ENCODE peak calls at places on chromosomes 5 and 9, in four cellular contexts. One of them, this sample, is unnamed.

GRCh38 chr9:93387791-93388190 is 63.7 kb upstream of the FAM120A start:
- DNase-seq in hepatocyte: no peak
- DNase-seq in neural progenitor cell: no peak
- DNase-seq in PC-9: no peak
- DNase-seq in this sample: no peak

GRCh38 chr9:108565651-108566378 is 290.0 kb downstream of the ACTL7B start:
- DNase-seq in hepatocyte: peak
- DNase-seq in neural progenitor cell: peak
- DNase-seq in PC-9: peak
- DNase-seq in this sample: peak

GRCh38 chr9:116647515-116647809 is 39.6 kb upstream of the TRIM32 start:
- DNase-seq in hepatocyte: no peak
- DNase-seq in neural progenitor cell: no peak
- DNase-seq in PC-9: no peak
- DNase-seq in this sample: no peak

GRCh38 chr9:128470560-128470959 is 14.8 kb downstream of the ODF2 start:
- DNase-seq in hepatocyte: no peak
- DNase-seq in neural progenitor cell: no peak
- DNase-seq in PC-9: no peak
- DNase-seq in this sample: no peak

GRCh38 chr9:93672622-93673270 is 96.4 kb downstream of the PHF2 start:
- DNase-seq in hepatocyte: no peak
- DNase-seq in neural progenitor cell: no peak
- DNase-seq in PC-9: no peak
- DNase-seq in this sample: no peak

GRCh38 chr5:56279979-56280378 is 46.8 kb upstream of the ANKRD55 start:
- DNase-seq in hepatocyte: no peak
- DNase-seq in neural progenitor cell: no peak
- DNase-seq in PC-9: peak
- DNase-seq in this sample: no peak

GRCh38 chr5:65760504-65761275 is 38.7 kb downstream of the NLN start:
- DNase-seq in hepatocyte: peak
- DNase-seq in neural progenitor cell: no peak
- DNase-seq in PC-9: peak
- DNase-seq in this sample: no peak

GRCh38 chr9:70403618-70404025 is 10.8 kb downstream of the KLF9 start:
- DNase-seq in hepatocyte: no peak
- DNase-seq in neural progenitor cell: no peak
- DNase-seq in PC-9: no peak
- DNase-seq in this sample: no peak

GRCh38 chr9:96232539-96233241 is 69.3 kb downstream of the HSD17B3 start:
- DNase-seq in hepatocyte: peak
- DNase-seq in neural progenitor cell: peak
- DNase-seq in PC-9: peak
- DNase-seq in this sample: no peak

GRCh38 chr9:93114169-93114983 is 18.4 kb downstream of the CARD19 start:
- DNase-seq in hepatocyte: no peak
- DNase-seq in neural progenitor cell: no peak
- DNase-seq in PC-9: peak
- DNase-seq in this sample: no peak

GRCh38 chr5:160390787-160391696 is 8.8 kb downstream of the FAM200C start:
- DNase-seq in hepatocyte: peak
- DNase-seq in neural progenitor cell: peak
- DNase-seq in PC-9: no peak
- DNase-seq in this sample: no peak

GRCh38 chr9:130243015-130243881 is 22.3 kb upstream of the HMCN2 start:
- DNase-seq in hepatocyte: peak
- DNase-seq in neural progenitor cell: peak
- DNase-seq in PC-9: peak
- DNase-seq in this sample: no peak

GRCh38 chr5:176441921-176442323 is 6.3 kb upstream of the FAF2 start:
- DNase-seq in hepatocyte: no peak
- DNase-seq in neural progenitor cell: peak
- DNase-seq in PC-9: no peak
- DNase-seq in this sample: no peak

GRCh38 chr9:136840877-136841645 is 1.2 kb upstream of the AJM1 start:
- DNase-seq in hepatocyte: peak
- DNase-seq in neural progenitor cell: peak
- DNase-seq in PC-9: peak
- DNase-seq in this sample: no peak

GRCh38 chr5:120463991-120464626 is at the start of gene PRR16:
- DNase-seq in hepatocyte: peak
- DNase-seq in neural progenitor cell: peak
- DNase-seq in PC-9: peak
- DNase-seq in this sample: no peak

GRCh38 chr5:425714-426113 is 17.3 kb upstream of the EXOC3 start:
- DNase-seq in hepatocyte: no peak
- DNase-seq in neural progenitor cell: no peak
- DNase-seq in PC-9: no peak
- DNase-seq in this sample: no peak

GRCh38 chr5:97846646-97847045 is 663.6 kb upstream of the RIOK2 start:
- DNase-seq in hepatocyte: no peak
- DNase-seq in neural progenitor cell: no peak
- DNase-seq in PC-9: no peak
- DNase-seq in this sample: no peak

GRCh38 chr5:145484195-145484594 is 350.9 kb downstream of the PRELID2 start:
- DNase-seq in hepatocyte: no peak
- DNase-seq in neural progenitor cell: no peak
- DNase-seq in PC-9: no peak
- DNase-seq in this sample: peak

GRCh38 chr9:79195904-79196303 is 375.9 kb upstream of the TLE4 start:
- DNase-seq in hepatocyte: no peak
- DNase-seq in neural progenitor cell: no peak
- DNase-seq in PC-9: no peak
- DNase-seq in this sample: no peak

GRCh38 chr5:103466494-103466893 is 96.1 kb downstream of the NUDT12 start:
- DNase-seq in hepatocyte: no peak
- DNase-seq in neural progenitor cell: no peak
- DNase-seq in PC-9: no peak
- DNase-seq in this sample: no peak

GRCh38 chr9:77433675-77434445 is 214.3 kb downstream of the GNA14 start:
- DNase-seq in hepatocyte: peak
- DNase-seq in neural progenitor cell: peak
- DNase-seq in PC-9: peak
- DNase-seq in this sample: no peak

GRCh38 chr5:125372694-125373621 is 626.5 kb upstream of the ZNF608 start:
- DNase-seq in hepatocyte: peak
- DNase-seq in neural progenitor cell: peak
- DNase-seq in PC-9: no peak
- DNase-seq in this sample: no peak

GRCh38 chr5:140483055-140483454 is 64.4 kb upstream of the EIF4EBP3 start:
- DNase-seq in hepatocyte: no peak
- DNase-seq in neural progenitor cell: no peak
- DNase-seq in PC-9: no peak
- DNase-seq in this sample: no peak

GRCh38 chr9:132020845-132021510 is 58.7 kb downstream of the MED27 start:
- DNase-seq in hepatocyte: no peak
- DNase-seq in neural progenitor cell: no peak
- DNase-seq in PC-9: no peak
- DNase-seq in this sample: no peak

GRCh38 chr5:56319281-56320242 is 86.4 kb upstream of the ANKRD55 start:
- DNase-seq in hepatocyte: no peak
- DNase-seq in neural progenitor cell: no peak
- DNase-seq in PC-9: no peak
- DNase-seq in this sample: no peak

GRCh38 chr5:151092750-151093149 is 11.9 kb upstream of the TNIP1 start:
- DNase-seq in hepatocyte: no peak
- DNase-seq in neural progenitor cell: no peak
- DNase-seq in PC-9: peak
- DNase-seq in this sample: no peak

GRCh38 chr5:60549841-60550240 is 150.1 kb downstream of the DEPDC1B start:
- DNase-seq in hepatocyte: no peak
- DNase-seq in neural progenitor cell: no peak
- DNase-seq in PC-9: no peak
- DNase-seq in this sample: no peak

GRCh38 chr5:5317976-5318375 is 104.5 kb upstream of the ICE1 start:
- DNase-seq in hepatocyte: no peak
- DNase-seq in neural progenitor cell: no peak
- DNase-seq in PC-9: no peak
- DNase-seq in this sample: no peak

GRCh38 chr9:4220361-4220760 is 79.5 kb downstream of the GLIS3 start:
- DNase-seq in hepatocyte: no peak
- DNase-seq in neural progenitor cell: no peak
- DNase-seq in PC-9: no peak
- DNase-seq in this sample: no peak

GRCh38 chr9:117448066-117448465 is 33.2 kb upstream of the ASTN2 start:
- DNase-seq in hepatocyte: no peak
- DNase-seq in neural progenitor cell: peak
- DNase-seq in PC-9: no peak
- DNase-seq in this sample: no peak

GRCh38 chr5:176446884-176447537 is 1.2 kb upstream of the FAF2 start:
- DNase-seq in hepatocyte: no peak
- DNase-seq in neural progenitor cell: peak
- DNase-seq in PC-9: peak
- DNase-seq in this sample: no peak

GRCh38 chr9:95370064-95370463 is 52.6 kb upstream of the FANCC start:
- DNase-seq in hepatocyte: no peak
- DNase-seq in neural progenitor cell: no peak
- DNase-seq in PC-9: no peak
- DNase-seq in this sample: no peak

GRCh38 chr5:124736111-124736813 is 10.2 kb downstream of the ZNF608 start:
- DNase-seq in hepatocyte: no peak
- DNase-seq in neural progenitor cell: no peak
- DNase-seq in PC-9: no peak
- DNase-seq in this sample: no peak

GRCh38 chr9:21395778-21396717 is 10.8 kb upstream of the IFNA2 start:
- DNase-seq in hepatocyte: peak
- DNase-seq in neural progenitor cell: peak
- DNase-seq in PC-9: peak
- DNase-seq in this sample: no peak
- TF ChIP-seq EZH2 in hepatocyte: no peak
- TF ChIP-seq EZH2 in neural progenitor cell: no peak
- TF ChIP-seq EZH2 in PC-9: no peak
- TF ChIP-seq EZH2 in this sample: peak

GRCh38 chr9:18479405-18479804 is 5.5 kb downstream of the ADAMTSL1 start:
- DNase-seq in hepatocyte: no peak
- DNase-seq in neural progenitor cell: no peak
- DNase-seq in PC-9: no peak
- DNase-seq in this sample: no peak

GRCh38 chr9:18477121-18477705 is 3.3 kb downstream of the ADAMTSL1 start:
- DNase-seq in hepatocyte: no peak
- DNase-seq in neural progenitor cell: no peak
- DNase-seq in PC-9: no peak
- DNase-seq in this sample: no peak

GRCh38 chr9:18480649-18481048 is 6.7 kb downstream of the ADAMTSL1 start:
- DNase-seq in hepatocyte: no peak
- DNase-seq in neural progenitor cell: no peak
- DNase-seq in PC-9: no peak
- DNase-seq in this sample: no peak

GRCh38 chr9:18477719-18478118 is 3.8 kb downstream of the ADAMTSL1 start:
- DNase-seq in hepatocyte: no peak
- DNase-seq in neural progenitor cell: no peak
- DNase-seq in PC-9: no peak
- DNase-seq in this sample: no peak

DNA sequence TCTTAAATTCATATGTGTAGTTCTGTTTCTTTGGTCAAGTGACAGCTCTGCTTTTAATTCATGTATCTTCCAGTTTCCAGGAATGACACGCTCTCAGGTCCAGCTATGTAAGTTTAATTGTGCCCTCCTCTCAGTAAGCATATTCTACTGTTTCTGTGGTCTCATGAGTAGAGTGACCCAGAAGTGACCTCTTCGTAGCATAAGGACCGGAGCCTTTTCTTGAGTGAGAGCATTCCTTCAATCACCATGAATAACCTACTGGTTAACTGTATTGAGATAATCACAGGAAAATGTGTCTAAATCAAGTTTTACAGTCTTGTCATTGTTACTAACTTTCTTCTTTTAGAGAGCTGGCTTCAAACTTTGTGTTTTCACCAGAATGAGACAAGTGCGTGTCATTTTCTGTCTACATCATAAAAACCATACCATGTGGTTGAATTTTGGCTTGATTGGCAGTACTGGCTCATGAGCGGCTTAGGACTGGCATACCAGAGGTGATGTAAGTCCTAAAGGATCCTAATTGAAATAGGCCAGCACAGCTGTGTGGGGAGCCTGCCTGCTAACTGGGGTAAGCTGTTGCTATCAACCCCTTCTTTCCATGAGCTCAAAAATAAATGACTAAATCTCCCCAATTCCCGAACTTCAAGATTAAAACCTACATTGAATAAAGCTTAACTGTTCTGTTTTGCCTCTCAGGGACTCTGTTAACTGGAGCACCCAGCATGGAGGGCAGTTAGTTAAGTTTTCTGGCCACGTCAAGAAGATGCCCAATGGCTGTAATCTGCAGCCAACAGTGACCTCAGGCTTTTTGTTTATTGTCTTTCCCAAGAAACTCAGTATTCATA is 4.8 kb downstream of the ADAMTSL1 start:
- DNase-seq in hepatocyte: no peak
- DNase-seq in neural progenitor cell: peak
- DNase-seq in PC-9: no peak
- DNase-seq in this sample: no peak
- H3K27ac ChIP-seq in hepatocyte: peak
- H3K27ac ChIP-seq in neural progenitor cell: no peak
- H3K27ac ChIP-seq in PC-9: no peak
- H3K27ac ChIP-seq in this sample: no peak

DNA sequence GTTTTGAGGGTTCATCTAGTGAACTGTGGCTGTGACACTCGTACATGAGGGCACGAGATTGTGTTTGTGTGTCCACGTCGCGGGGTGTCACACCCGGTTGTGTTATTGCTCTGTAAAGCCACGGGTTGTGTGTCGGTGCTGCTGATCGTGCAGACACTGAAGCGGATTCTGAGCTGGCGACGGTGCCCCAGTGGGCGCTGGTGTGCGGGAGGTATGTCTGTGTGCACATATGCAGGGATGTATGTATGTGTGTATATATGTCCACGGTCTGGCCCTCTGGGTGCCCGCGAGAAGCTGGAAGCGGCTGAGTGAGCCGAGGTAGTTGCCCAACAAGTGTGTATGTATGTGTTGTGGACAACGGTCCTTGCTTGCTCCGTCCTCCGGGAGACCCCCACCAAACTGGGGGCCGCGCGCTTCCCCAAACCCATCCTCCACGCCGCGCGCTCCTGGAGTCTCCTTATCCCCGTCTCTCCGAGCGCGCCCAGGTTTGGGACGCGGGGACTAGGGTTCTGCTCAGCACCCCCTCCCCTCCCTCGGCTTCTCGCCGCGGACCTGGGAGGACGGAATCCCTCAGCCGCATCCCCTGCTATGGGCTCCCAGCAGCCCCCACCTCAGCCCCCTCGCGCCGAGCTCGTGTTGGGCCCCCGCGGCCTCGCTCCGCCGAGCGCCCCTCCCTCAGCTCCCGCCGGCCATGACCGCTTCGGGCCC is 578 bp downstream of the PCDH1 start:
- DNase-seq in hepatocyte: peak
- DNase-seq in neural progenitor cell: peak
- DNase-seq in PC-9: peak
- DNase-seq in this sample: no peak
- TF ChIP-seq EZH2 in hepatocyte: no peak
- TF ChIP-seq EZH2 in neural progenitor cell: no peak
- TF ChIP-seq EZH2 in PC-9: no peak
- TF ChIP-seq EZH2 in this sample: peak

GRCh38 chr9:121323449-121324151 is 46.5 kb downstream of the STOM start:
- DNase-seq in hepatocyte: no peak
- DNase-seq in neural progenitor cell: no peak
- DNase-seq in PC-9: no peak
- DNase-seq in this sample: no peak
- H3K27ac ChIP-seq in hepatocyte: no peak
- H3K27ac ChIP-seq in neural progenitor cell: no peak
- H3K27ac ChIP-seq in PC-9: no peak
- H3K27ac ChIP-seq in this sample: no peak

GRCh38 chr5:31639488-31640011 is 619 bp downstream of the PDZD2 start:
- DNase-seq in hepatocyte: no peak
- DNase-seq in neural progenitor cell: peak
- DNase-seq in PC-9: no peak
- DNase-seq in this sample: no peak
- TF ChIP-seq EZH2 in hepatocyte: peak
- TF ChIP-seq EZH2 in neural progenitor cell: no peak
- TF ChIP-seq EZH2 in PC-9: no peak
- TF ChIP-seq EZH2 in this sample: no peak